ENCODE peak calls at places on chromosomes 1 and 21, in eight cellular contexts. D, Q, A, X, M, E, Y and H are unnamed samples.

GRCh38 chr21:46100426-46100825 is 2.5 kb downstream of the COL6A2 start:
- DNase-seq in D (peak), Q (peak), A (no peak), X (no peak), M (peak), E (no peak), Y (no peak), H (no peak)

GRCh38 chr1:119676571-119677206 is 28.6 kb upstream of the ZNF697 start:
- DNase-seq in D (no peak), Q (no peak), A (no peak), X (no peak), M (no peak), E (no peak), Y (no peak), H (no peak)

GRCh38 chr1:179230251-179230650 is 774 bp upstream of the ABL2 start:
- DNase-seq in D (no peak), Q (no peak), A (no peak), X (no peak), M (no peak), E (no peak), Y (no peak), H (peak)

GRCh38 chr1:152673016-152673415 is 2.1 kb upstream of the LCE2C start:
- DNase-seq in D (no peak), Q (no peak), A (no peak), X (no peak), M (no peak), E (no peak), Y (no peak), H (no peak)

GRCh38 chr1:68916227-68916853 is 419.5 kb upstream of the DEPDC1 start:
- DNase-seq in D (peak), Q (no peak), A (no peak), X (no peak), M (no peak), E (no peak), Y (no peak), H (no peak)

GRCh38 chr21:44428281-44428942 is 26.9 kb upstream of the LRRC3 start:
- DNase-seq in D (no peak), Q (peak), A (peak), X (peak), M (no peak), E (no peak), Y (no peak), H (peak)

GRCh38 chr1:53091841-53092645 is 30.0 kb downstream of the PODN start:
- DNase-seq in D (no peak), Q (no peak), A (no peak), X (no peak), M (peak), E (peak), Y (no peak), H (no peak)

GRCh38 chr1:199221371-199222150 is 582.7 kb downstream of the PTPRC start:
- DNase-seq in D (no peak), Q (no peak), A (no peak), X (no peak), M (no peak), E (no peak), Y (no peak), H (no peak)

GRCh38 chr1:17023103-17023502 is 11.4 kb upstream of the ATP13A2 start:
- DNase-seq in D (no peak), Q (no peak), A (no peak), X (no peak), M (no peak), E (no peak), Y (no peak), H (no peak)